ENCODE peak calls at places on chromosomes 1 and 21, in ten cellular contexts. W is WERI-Rb-1; N is transverse colon; D is smooth muscle cell of the brain vasculature; J is GM10248; H is C1 segment of cervical spinal cord; A is NCI-H1105; K is hippocampal formation; E is activated CD4-positive, CD25-positive, alpha-beta regulatory T cell treated with anti-CD3 and anti-CD28 coated beads, Interleukin-2, amount 50 U/mL, for 16 hours; X is GM04504. C is an unnamed sample.

GRCh38 chr1:25787477-25788043 is 12.4 kb upstream of the SELENON start:
- DNase-seq in W (no peak), N (no peak), D (no peak), J (no peak), H (no peak), A (no peak), K (no peak), E (no peak), X (no peak), C (no peak)

GRCh38 chr21:45552696-45553391 is 10.6 kb upstream of the SLC19A1 start:
- DNase-seq in W (no peak), N (no peak), D (no peak), J (no peak), H (no peak), A (no peak), K (no peak), E (no peak), X (no peak), C (peak; percentile 12)

GRCh38 chr1:66996018-66996682 is 57.8 kb downstream of the SLC35D1 start:
- DNase-seq in W (peak; percentile 67), N (peak; percentile 58), D (peak; percentile 51), J (peak; percentile 58), H (no peak), A (peak; percentile 54), K (peak; percentile 57), E (peak; percentile 28), X (peak; percentile 41), C (peak; percentile 48)

GRCh38 chr1:54883349-54884102 is 3.5 kb downstream of the DHCR24 start:
- DNase-seq in W (no peak), N (no peak), D (no peak), J (no peak), H (no peak), A (no peak), K (no peak), E (no peak), X (no peak), C (no peak)

GRCh38 chr1:115377411-115377810 is 39.4 kb upstream of the NGF start:
- DNase-seq in W (no peak), N (no peak), D (no peak), J (no peak), H (no peak), A (no peak), K (no peak), E (no peak), X (no peak), C (no peak)

GRCh38 chr1:47870946-47871750 is 126.0 kb downstream of the TRABD2B start:
- DNase-seq in W (no peak), N (no peak), D (no peak), J (no peak), H (no peak), A (no peak), K (no peak), E (no peak), X (no peak), C (no peak)

GRCh38 chr1:39385067-39385988 is 106.1 kb upstream of the BMP8A start:
- DNase-seq in W (no peak), N (no peak), D (no peak), J (no peak), H (no peak), A (no peak), K (no peak), E (no peak), X (no peak), C (no peak)

GRCh38 chr21:31310750-31311149 is 33.3 kb downstream of the TIAM1 start:
- DNase-seq in W (no peak), N (no peak), D (no peak), J (no peak), H (no peak), A (peak; percentile 89), K (no peak), E (no peak), X (no peak), C (no peak)

GRCh38 chr21:16196521-16197208 is 466.9 kb downstream of the USP25 start:
- DNase-seq in W (no peak), N (no peak), D (no peak), J (no peak), H (no peak), A (no peak), K (no peak), E (no peak), X (no peak), C (no peak)

GRCh38 chr1:70475023-70475422 is 64.0 kb downstream of the CTH start:
- DNase-seq in W (no peak), N (no peak), D (no peak), J (no peak), H (no peak), A (no peak), K (no peak), E (no peak), X (no peak), C (no peak)

GRCh38 chr1:210292276-210292851 is 36.3 kb upstream of the HHAT start:
- DNase-seq in W (peak; percentile 96), N (peak; percentile 79), D (no peak), J (peak; percentile 64), H (no peak), A (no peak), K (no peak), E (no peak), X (no peak), C (peak; percentile 80)

GRCh38 chr21:24208562-24209260 is 1398.6 kb downstream of the MRPL39 start:
- DNase-seq in W (no peak), N (no peak), D (no peak), J (no peak), H (no peak), A (no peak), K (no peak), E (no peak), X (no peak), C (no peak)

GRCh38 chr1:153789478-153790148 is 14.4 kb downstream of the SLC27A3 start:
- DNase-seq in W (peak; percentile 36), N (no peak), D (no peak), J (no peak), H (peak; percentile 71), A (no peak), K (no peak), E (no peak), X (no peak), C (no peak)

GRCh38 chr1:180267211-180267561 is 37.1 kb downstream of the LHX4 start:
- DNase-seq in W (no peak), N (no peak), D (no peak), J (no peak), H (no peak), A (no peak), K (no peak), E (no peak), X (no peak), C (no peak)

GRCh38 chr1:156927215-156928042 is 7.0 kb downstream of the LRRC71 start:
- DNase-seq in W (peak; percentile 97), N (peak; percentile 72), D (no peak), J (peak; percentile 65), H (no peak), A (peak; percentile 77), K (no peak), E (peak; percentile 10), X (peak; percentile 40), C (peak; percentile 91)

GRCh38 chr1:92029241-92029922 is 403 bp upstream of the EPHX4 start:
- DNase-seq in W (no peak), N (no peak), D (no peak), J (no peak), H (peak; percentile 33), A (no peak), K (no peak), E (no peak), X (no peak), C (peak; percentile 6)

GRCh38 chr1:51569284-51570062 is 47.4 kb upstream of the OSBPL9 start:
- DNase-seq in W (peak; percentile 18), N (peak; percentile 17), D (no peak), J (no peak), H (no peak), A (no peak), K (no peak), E (no peak), X (no peak), C (no peak)

GRCh38 chr1:154729031-154729442 is 121.1 kb upstream of the ADAR start:
- DNase-seq in W (no peak), N (no peak), D (no peak), J (no peak), H (no peak), A (no peak), K (no peak), E (no peak), X (no peak), C (no peak)

GRCh38 chr1:167690053-167690452 is 31.7 kb upstream of the MPZL1 start:
- DNase-seq in W (no peak), N (no peak), D (no peak), J (no peak), H (no peak), A (no peak), K (no peak), E (no peak), X (no peak), C (no peak)

GRCh38 chr1:115515270-115515669 is 126.5 kb upstream of the VANGL1 start:
- DNase-seq in W (no peak), N (no peak), D (no peak), J (no peak), H (no peak), A (no peak), K (no peak), E (no peak), X (no peak), C (no peak)

GRCh38 chr1:231836227-231836893 is 209.8 kb downstream of the DISC1 start:
- DNase-seq in W (no peak), N (no peak), D (no peak), J (no peak), H (no peak), A (no peak), K (no peak), E (no peak), X (no peak), C (no peak)

GRCh38 chr1:113587475-113587874 is 171.8 kb downstream of the PHTF1 start:
- DNase-seq in W (no peak), N (no peak), D (no peak), J (no peak), H (no peak), A (no peak), K (no peak), E (no peak), X (no peak), C (no peak)

GRCh38 chr1:3119748-3120524 is 50.9 kb downstream of the PRDM16 start:
- DNase-seq in W (peak; percentile 61), N (no peak), D (no peak), J (no peak), H (no peak), A (no peak), K (no peak), E (no peak), X (no peak), C (no peak)

GRCh38 chr1:27099904-27100796 is 54.8 kb downstream of the SLC9A1 start:
- DNase-seq in W (peak; percentile 57), N (no peak), D (no peak), J (no peak), H (no peak), A (no peak), K (no peak), E (no peak), X (peak; percentile 53), C (peak; percentile 55)

GRCh38 chr1:225447649-225448048 is 19.8 kb upstream of the LBR start:
- DNase-seq in W (no peak), N (peak; percentile 61), D (no peak), J (no peak), H (peak; percentile 7), A (no peak), K (peak; percentile 78), E (no peak), X (no peak), C (no peak)

C was measured in SK-N-SH.